ENCODE peak calls at places on chromosomes 12 and 14, in eight cellular contexts. F is esophagus squamous epithelium, V is heart right ventricle, L is spleen, B is A549, Q is pancreas, J is mammary epithelial cell, K is uterus. M is an unnamed sample.
A peak's percentile ranks its signal among the peaks of the same experiment; 100 is the strongest.

GRCh38 chr12:77133566-77133965 is 68.2 kb upstream of the E2F7 start:
- DNase-seq in L (no peak), V (peak; percentile 27), B (no peak), J (peak; percentile 58), F (no peak), K (no peak), Q (no peak), M (peak; percentile 64)

GRCh38 chr12:92144045-92144630 is 1.5 kb downstream of the BTG1 start:
- DNase-seq in B (peak; percentile 74), V (peak; percentile 84), Q (peak; percentile 64), F (peak; percentile 41), K (peak; percentile 80), J (peak; percentile 90), L (peak; percentile 85), M (peak; percentile 96)

GRCh38 chr12:116481726-116482125 is 77.5 kb upstream of the MAP1LC3B2 start:
- DNase-seq in F (no peak), V (no peak), L (peak; percentile 52), K (no peak), J (no peak), Q (no peak), B (no peak), M (no peak)

GRCh38 chr12:125228519-125229260 is 163.5 kb downstream of the AACS start:
- DNase-seq in J (no peak), V (no peak), F (no peak), Q (no peak), B (no peak), L (no peak), K (no peak), M (no peak)

GRCh38 chr14:70096866-70097265 is 91.9 kb downstream of the SLC8A3 start:
- DNase-seq in V (no peak), L (no peak), J (no peak), K (no peak), F (no peak), B (peak; percentile 13), Q (no peak), M (no peak)

GRCh38 chr12:116916714-116917114 is 6.0 kb downstream of the FBXW8 start:
- DNase-seq in Q (no peak), B (peak; percentile 78), F (no peak), V (peak; percentile 39), J (peak; percentile 71), K (no peak), L (no peak), M (peak; percentile 91)

GRCh38 chr14:64501326-64502171 is 2.1 kb downstream of the ZBTB25 start:
- DNase-seq in F (no peak), L (no peak), B (no peak), K (peak; percentile 86), J (peak; percentile 76), Q (peak; percentile 25), V (peak; percentile 60), M (peak; percentile 82)

GRCh38 chr14:50347521-50347920 is 35.4 kb downstream of the DMAC2L start:
- DNase-seq in Q (no peak), L (no peak), J (peak; percentile 84), B (no peak), K (no peak), F (no peak), V (no peak), M (peak; percentile 72)

GRCh38 chr14:74673768-74674167 is 39.1 kb downstream of the AREL1 start:
- DNase-seq in J (no peak), L (no peak), F (no peak), V (no peak), K (no peak), B (no peak), Q (no peak), M (no peak)

GRCh38 chr14:64289571-64289970 is 4.6 kb downstream of the ESR2 start:
- DNase-seq in L (no peak), J (no peak), Q (no peak), V (no peak), B (no peak), F (no peak), K (no peak), M (no peak)

GRCh38 chr12:120849765-120850164 is 54.4 kb downstream of the SPPL3 start:
- DNase-seq in V (peak; percentile 17), K (peak; percentile 25), L (no peak), F (no peak), B (peak; percentile 23), Q (no peak), J (peak; percentile 88), M (peak; percentile 69)

GRCh38 chr14:92573761-92574498 is 60.3 kb downstream of the RIN3 start:
- DNase-seq in J (no peak), K (no peak), V (no peak), B (no peak), F (no peak), L (no peak), Q (no peak), M (no peak)

GRCh38 chr14:96039633-96040311 is 610 bp downstream of the C14orf132 start:
- DNase-seq in L (no peak), J (no peak), Q (no peak), F (no peak), V (no peak), K (peak; percentile 34), B (peak; percentile 24), M (peak; percentile 27)

GRCh38 chr14:54423991-54424390 is 17.2 kb downstream of the CNIH1 start:
- DNase-seq in V (no peak), B (no peak), K (no peak), L (no peak), F (no peak), Q (no peak), J (no peak), M (peak; percentile 20)

GRCh38 chr14:25537846-25538455 is 488.0 kb upstream of the STXBP6 start:
- DNase-seq in L (no peak), J (no peak), F (no peak), K (no peak), V (no peak), Q (peak; percentile 4), B (no peak), M (no peak)

GRCh38 chr12:88036368-88036965 is 7.3 kb upstream of the C12orf50 start:
- DNase-seq in J (peak; percentile 61), L (no peak), V (no peak), K (no peak), Q (no peak), F (no peak), B (no peak), M (peak; percentile 66)

GRCh38 chr14:69547701-69548348 is 26.8 kb downstream of the CCDC177 start:
- DNase-seq in V (no peak), Q (no peak), K (no peak), J (no peak), B (no peak), L (no peak), F (no peak), M (no peak)

GRCh38 chr12:83818888-83819287 is 1093.7 kb downstream of the SLC6A15 start:
- DNase-seq in V (no peak), L (no peak), F (no peak), K (peak; percentile 43), J (peak; percentile 37), Q (no peak), B (no peak), M (peak; percentile 54)

GRCh38 chr12:12201274-12201758 is 65.5 kb downstream of the LRP6 start:
- DNase-seq in K (no peak), F (no peak), V (peak; percentile 14), B (no peak), L (no peak), J (no peak), Q (no peak), M (peak; percentile 93)

GRCh38 chr14:72892103-72892878 is 1.6 kb downstream of the DPF3 start:
- DNase-seq in B (no peak), J (peak; percentile 58), K (no peak), V (no peak), F (no peak), Q (no peak), L (no peak), M (peak; percentile 47)

GRCh38 chr12:1544991-1545700 is 49.2 kb downstream of the FBXL14 start:
- DNase-seq in Q (no peak), L (no peak), V (no peak), J (no peak), K (no peak), B (no peak), F (no peak), M (peak; percentile 35)

GRCh38 chr14:24310666-24311604 is at the start of gene LTB4R:
- DNase-seq in F (no peak), L (peak; percentile 96), K (no peak), B (no peak), Q (peak; percentile 84), V (peak; percentile 63), J (peak; percentile 70), M (peak; percentile 77)

GRCh38 chr12:42534184-42534838 is 55.2 kb downstream of the PRICKLE1 start:
- DNase-seq in L (no peak), K (no peak), J (no peak), Q (no peak), F (no peak), V (peak; percentile 19), B (no peak), M (no peak)

GRCh38 chr14:91242635-91243034 is 1.9 kb downstream of the GPR68 start:
- DNase-seq in B (no peak), Q (no peak), J (no peak), L (no peak), V (no peak), K (no peak), F (no peak), M (no peak)
- H3K4me3 ChIP-seq in B (no peak overlapping the region), Q (no peak overlapping the region), J (no peak overlapping the region), L (peak overlapping the region; percentile 18), V (no peak overlapping the region), K (no peak overlapping the region), F (peak overlapping the region; percentile 58), M (no peak overlapping the region)

GRCh38 chr12:10291030-10291429 is 16.6 kb upstream of the KLRD1 start:
- DNase-seq in V (no peak), J (no peak), L (no peak), Q (no peak), K (no peak), F (no peak), B (no peak), M (no peak)
- H3K27ac ChIP-seq in V (no peak overlapping the region), J (no peak overlapping the region), L (peak overlapping the region; percentile 77), Q (no peak overlapping the region), K (no peak overlapping the region), F (no peak overlapping the region), B (no peak overlapping the region), M (no peak overlapping the region)

DNA sequence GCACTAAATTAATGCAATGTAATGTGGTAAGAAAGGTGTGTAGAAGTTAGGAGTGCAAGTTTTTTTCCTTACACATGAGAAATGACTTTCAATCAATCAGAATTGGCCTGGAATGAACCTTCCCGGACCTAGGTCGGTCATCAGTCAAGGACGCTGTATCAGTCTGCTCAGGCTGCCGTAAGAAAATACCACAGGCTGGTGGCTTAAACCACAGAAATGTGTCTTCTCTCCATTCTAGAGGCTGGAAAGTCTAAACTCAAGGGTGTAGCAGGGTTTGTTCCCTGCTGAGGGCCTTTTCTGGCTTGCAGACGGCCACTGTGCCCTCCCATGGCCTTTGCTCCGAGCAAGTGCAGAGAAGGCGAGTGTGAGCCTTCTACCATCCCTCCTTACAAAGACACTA is 86.6 kb upstream of the DYNC1H1 start:
- DNase-seq in Q (no peak), B (no peak), J (no peak), F (no peak), K (no peak), V (no peak), L (no peak), M (no peak)
- H3K4me3 ChIP-seq in Q (no peak overlapping the region), B (no peak overlapping the region), J (no peak overlapping the region), F (no peak overlapping the region), K (no peak overlapping the region), V (no peak overlapping the region), L (no peak overlapping the region), M (no peak overlapping the region)

DNA sequence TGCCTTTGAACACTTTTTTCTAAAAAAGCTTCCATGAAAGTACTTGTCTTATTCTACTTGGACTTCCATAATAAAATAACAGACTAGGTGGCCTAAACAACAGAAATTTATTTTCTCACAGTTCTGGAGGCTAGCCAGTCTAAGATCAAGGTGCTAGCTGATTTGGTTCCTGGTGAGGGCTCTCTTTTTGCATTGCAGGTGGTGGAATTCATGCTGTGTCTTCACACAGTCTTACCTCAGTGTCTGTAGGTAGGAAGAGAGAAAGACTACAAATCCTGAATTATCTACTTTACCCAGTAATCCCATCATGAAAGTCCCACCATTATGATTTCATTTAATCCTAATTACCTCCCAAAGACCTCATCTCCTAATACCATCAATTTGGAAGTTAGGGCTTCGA is 356.0 kb downstream of the NAV3 start:
- DNase-seq in L (no peak), Q (no peak), K (no peak), F (no peak), V (no peak), J (no peak), B (no peak), M (no peak)
- H3K27ac ChIP-seq in L (no peak overlapping the region), Q (no peak overlapping the region), K (no peak overlapping the region), F (no peak overlapping the region), V (no peak overlapping the region), J (no peak overlapping the region), B (no peak overlapping the region), M (no peak overlapping the region)